ENCODE peak calls at places on chromosomes 6 and 20, in four cellular contexts. U is tibial artery, R is upper lobe of right lung, C is heart left ventricle. A is an unnamed sample.

GRCh38 chr6:11710221-11710836 is 68.3 kb downstream of the ADTRP start:
- DNase-seq in U (no peak), R (no peak), C (no peak), A (no peak)

GRCh38 chr6:122780114-122780513 is 598 bp downstream of the FABP7 start:
- DNase-seq in U (no peak), R (no peak), C (no peak), A (no peak)

GRCh38 chr20:20010639-20011500 is 6.3 kb upstream of the NAA20 start:
- DNase-seq in U (no peak), R (no peak), C (no peak), A (no peak)

GRCh38 chr6:98641929-98642328 is 192.4 kb upstream of the POU3F2 start:
- DNase-seq in U (no peak), R (no peak), C (no peak), A (no peak)

GRCh38 chr6:160306284-160306683 is 41.9 kb upstream of the SLC22A3 start:
- DNase-seq in U (no peak), R (no peak), C (no peak), A (no peak)

GRCh38 chr6:139777202-139777970 is 402.9 kb upstream of the CITED2 start:
- DNase-seq in U (no peak), R (no peak), C (no peak), A (no peak)

GRCh38 chr6:107275330-107275865 is 160.1 kb upstream of the BEND3 start:
- DNase-seq in U (no peak), R (no peak), C (no peak), A (no peak)

GRCh38 chr20:24650091-24650490 is 180.7 kb downstream of the SYNDIG1 start:
- DNase-seq in U (peak; percentile 40), R (no peak), C (no peak), A (no peak)

GRCh38 chr20:49685809-49686208 is 27.9 kb downstream of the B4GALT5 start:
- DNase-seq in U (no peak), R (no peak), C (no peak), A (no peak)

GRCh38 chr20:56200456-56200855 is 48.1 kb upstream of the MC3R start:
- DNase-seq in U (no peak), R (no peak), C (no peak), A (no peak)

GRCh38 chr20:6053776-6054688 is at the start of gene LRRN4:
- DNase-seq in U (no peak), R (peak; percentile 69), C (no peak), A (no peak)

GRCh38 chr20:57594092-57594911 is 25.9 kb downstream of the ZBP1 start:
- DNase-seq in U (no peak), R (peak; percentile 80), C (no peak), A (peak; percentile 61)

GRCh38 chr6:124974770-124975377 is 12.6 kb downstream of the RNF217 start:
- DNase-seq in U (no peak), R (no peak), C (no peak), A (no peak)

GRCh38 chr6:24910850-24911712 is 24.7 kb downstream of the RIPOR2 start:
- DNase-seq in U (peak; percentile 57), R (peak; percentile 84), C (peak; percentile 65), A (peak; percentile 65)

GRCh38 chr20:57655812-57656161 is 35.6 kb upstream of the ZBP1 start:
- DNase-seq in U (no peak), R (peak; percentile 39), C (no peak), A (no peak)

GRCh38 chr6:93679836-93680235 is 260.5 kb upstream of the EPHA7 start:
- DNase-seq in U (no peak), R (no peak), C (no peak), A (no peak)

GRCh38 chr20:11432407-11432806 is 485.3 kb upstream of the BTBD3 start:
- DNase-seq in U (no peak), R (no peak), C (no peak), A (no peak)

GRCh38 chr6:163777706-163778105 is 363.2 kb downstream of the QKI start:
- DNase-seq in U (no peak), R (no peak), C (no peak), A (no peak)

DNA sequence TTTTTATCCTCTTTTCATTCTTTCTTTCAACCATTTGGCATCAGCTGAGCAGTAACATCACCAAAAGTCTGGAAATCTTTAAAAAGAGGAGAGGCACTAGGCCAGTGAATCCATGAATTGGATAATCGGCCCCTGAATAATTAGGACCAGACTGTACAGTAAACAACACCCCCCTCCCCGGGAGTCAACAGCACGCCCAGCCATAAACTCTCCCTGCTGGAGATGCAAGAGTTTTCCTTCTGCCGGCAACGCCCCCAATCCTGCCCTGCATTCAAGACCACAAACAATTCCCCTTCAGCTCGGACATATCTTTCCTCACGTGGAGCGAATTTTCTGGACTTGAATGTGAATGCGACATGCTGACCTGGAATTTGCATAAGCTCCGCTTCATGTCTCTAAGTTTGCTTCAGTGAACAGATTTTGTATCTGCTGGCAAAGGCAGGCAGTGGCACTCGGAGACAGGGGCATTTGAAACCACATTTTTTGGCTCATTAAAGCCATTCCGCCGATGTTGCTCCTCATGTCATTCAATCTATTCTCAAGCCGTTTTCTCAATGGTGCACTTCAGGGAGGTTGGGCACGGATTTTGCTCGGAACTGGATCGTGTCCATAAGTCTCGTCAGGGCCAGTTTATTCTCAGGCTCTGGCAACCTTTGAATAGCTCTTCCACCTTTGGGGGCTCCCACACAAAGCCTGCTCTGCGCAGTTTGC is 38.0 kb upstream of the GMPR start:
- DNase-seq in U (no peak), R (no peak), C (no peak), A (no peak)
- TF ChIP-seq CTCF in U (no peak), R (no peak), C (no peak), A (no peak)

GRCh38 chr20:1945134-1945618 is 48.7 kb downstream of the PDYN start:
- DNase-seq in U (peak; percentile 87), R (peak; percentile 78), C (no peak), A (no peak)
- TF ChIP-seq CTCF in U (no peak), R (no peak), C (no peak), A (no peak)

DNA sequence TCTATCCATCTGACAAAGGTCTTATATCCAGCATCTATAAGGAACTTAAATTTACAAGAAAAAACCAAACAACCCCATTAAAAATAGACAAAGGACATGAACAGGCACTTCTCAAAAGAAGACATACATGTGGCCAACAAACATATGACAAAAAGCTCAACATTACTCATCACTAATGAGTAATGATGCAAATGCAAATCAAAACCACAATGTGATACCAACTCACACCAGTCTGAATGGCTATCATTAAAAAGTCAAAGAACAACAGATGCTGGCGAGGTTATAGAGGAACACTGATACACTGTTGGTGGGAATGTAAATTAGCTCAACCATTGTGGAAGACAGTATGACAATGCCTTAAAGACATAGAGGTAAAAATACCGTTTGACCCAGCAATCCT is 13.9 kb downstream of the MACROD2 start:
- DNase-seq in U (no peak), R (no peak), C (no peak), A (no peak)
- TF ChIP-seq CTCF in U (no peak), R (no peak), C (no peak), A (no peak)

GRCh38 chr20:61980647-61981583 is 84.8 kb downstream of the TAF4 start:
- DNase-seq in U (no peak), R (no peak), C (no peak), A (peak; percentile 22)
- TF ChIP-seq CTCF in U (peak; percentile 17), R (peak; percentile 40), C (peak; percentile 22), A (no peak)

GRCh38 chr6:29558439-29559079 is 973 bp downstream of the UBD start:
- DNase-seq in U (no peak), R (no peak), C (no peak), A (no peak)

GRCh38 chr6:29554764-29555163 is 4.8 kb downstream of the UBD start:
- DNase-seq in U (no peak), R (no peak), C (no peak), A (no peak)

GRCh38 chr6:29557320-29557719 is 2.2 kb downstream of the UBD start:
- DNase-seq in U (no peak), R (no peak), C (no peak), A (no peak)

GRCh38 chr6:29552512-29553051 is 7.0 kb downstream of the UBD start:
- DNase-seq in U (no peak), R (no peak), C (no peak), A (no peak)

DNA sequence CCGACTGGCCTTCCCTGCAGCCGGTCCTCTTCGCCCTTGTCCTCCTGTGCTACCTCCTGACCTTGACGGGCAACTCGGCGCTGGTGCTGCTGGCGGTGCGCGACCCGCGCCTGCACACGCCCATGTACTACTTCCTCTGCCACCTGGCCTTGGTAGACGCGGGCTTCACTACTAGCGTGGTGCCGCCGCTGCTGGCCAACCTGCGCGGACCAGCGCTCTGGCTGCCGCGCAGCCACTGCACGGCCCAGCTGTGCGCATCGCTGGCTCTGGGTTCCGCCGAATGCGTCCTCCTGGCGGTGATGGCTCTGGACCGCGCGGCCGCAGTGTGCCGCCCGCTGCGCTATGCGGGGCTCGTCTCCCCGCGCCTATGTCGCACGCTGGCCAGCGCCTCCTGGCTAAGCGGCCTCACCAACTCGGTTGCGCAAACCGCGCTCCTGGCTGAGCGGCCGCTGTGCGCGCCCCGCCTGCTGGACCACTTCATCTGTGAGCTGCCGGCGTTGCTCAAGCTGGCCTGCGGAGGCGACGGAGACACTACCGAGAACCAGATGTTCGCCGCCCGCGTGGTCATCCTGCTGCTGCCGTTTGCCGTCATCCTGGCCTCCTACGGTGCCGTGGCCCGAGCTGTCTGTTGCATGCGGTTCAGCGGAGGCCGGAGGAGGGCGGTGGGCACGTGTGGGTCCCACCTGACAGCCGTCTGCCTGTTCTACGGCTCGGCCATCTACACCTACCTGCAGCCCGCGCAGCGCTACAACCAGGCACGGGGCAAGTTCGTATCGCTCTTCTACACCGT is 6.1 kb downstream of the UBD start:
- DNase-seq in U (peak; percentile 57), R (peak; percentile 91), C (peak; percentile 40), A (peak; percentile 42)
- TF ChIP-seq CTCF in U (no peak), R (no peak), C (no peak), A (no peak)

GRCh38 chr20:15146948-15147347 is 809.5 kb upstream of the FLRT3 start:
- DNase-seq in U (no peak), R (no peak), C (no peak), A (no peak)
- TF ChIP-seq CTCF in U (no peak), R (no peak), C (no peak), A (no peak)

GRCh38 chr6:44002591-44003344 is 124.5 kb downstream of the MRPL14 start:
- DNase-seq in U (no peak), R (peak; percentile 81), C (peak; percentile 58), A (peak; percentile 49)
- TF ChIP-seq CTCF in U (peak; percentile 8), R (no peak), C (no peak), A (no peak)

GRCh38 chr6:79949235-79949634 is 1.9 kb upstream of the ELOVL4 start:
- DNase-seq in U (no peak), R (no peak), C (no peak), A (no peak)
- TF ChIP-seq CTCF in U (peak; percentile 16), R (peak; percentile 64), C (peak; percentile 17), A (no peak)